ENCODE peak calls at places on chromosomes 13 and 19, in five cellular contexts. A, X, P, F and U are unnamed samples.

GRCh38 chr19:46759817-46760333 is 13.6 kb upstream of the STRN4 start:
- DNase-seq in A (peak; percentile 89), X (no peak), P (peak; percentile 89), F (peak; percentile 71), U (no peak)

GRCh38 chr19:33055718-33056117 is 9.0 kb downstream of the RHPN2 start:
- DNase-seq in A (no peak), X (no peak), P (no peak), F (no peak), U (no peak)

GRCh38 chr19:41223431-41224234 is 4.6 kb downstream of the AXL start:
- DNase-seq in A (peak; percentile 72), X (peak; percentile 94), P (no peak), F (no peak), U (peak; percentile 25)

GRCh38 chr13:108734676-108735075 is 105.3 kb downstream of the MYO16 start:
- DNase-seq in A (no peak), X (peak; percentile 1), P (no peak), F (no peak), U (no peak)

GRCh38 chr19:55563261-55563690 is 17.4 kb downstream of the ZNF579 start:
- DNase-seq in A (no peak), X (no peak), P (no peak), F (peak; percentile 84), U (peak; percentile 64)

GRCh38 chr19:50723069-50723468 is at the start of gene CLEC11A:
- DNase-seq in A (peak; percentile 90), X (no peak), P (peak; percentile 57), F (peak; percentile 72), U (no peak)

GRCh38 chr19:42327381-42327780 is 1.9 kb downstream of the MEGF8 start:
- DNase-seq in A (no peak), X (no peak), P (no peak), F (no peak), U (no peak)

GRCh38 chr19:11495481-11495880 is 10.2 kb downstream of the ZNF653 start:
- DNase-seq in A (no peak), X (no peak), P (no peak), F (no peak), U (no peak)

GRCh38 chr13:48126944-48127814 is 32.3 kb upstream of the MED4 start:
- DNase-seq in A (peak; percentile 87), X (peak; percentile 33), P (no peak), F (peak; percentile 57), U (peak; percentile 43)

GRCh38 chr19:45253396-45254027 is 2.4 kb downstream of the MARK4 start:
- DNase-seq in A (no peak), X (no peak), P (no peak), F (no peak), U (no peak)

GRCh38 chr13:37412271-37412683 is 186.3 kb downstream of the POSTN start:
- DNase-seq in A (no peak), X (no peak), P (no peak), F (no peak), U (no peak)

GRCh38 chr19:902446-903226 is 9.4 kb downstream of the RNU6-9 start:
- DNase-seq in A (no peak), X (no peak), P (no peak), F (no peak), U (no peak)

GRCh38 chr13:30257433-30258099 is 49.8 kb downstream of the KATNAL1 start:
- DNase-seq in A (no peak), X (no peak), P (no peak), F (no peak), U (no peak)

GRCh38 chr19:48644839-48645651 is 942 bp downstream of the CA11 start:
- DNase-seq in A (peak; percentile 93), X (peak; percentile 86), P (peak; percentile 81), F (peak; percentile 89), U (peak; percentile 81)

GRCh38 chr13:45055198-45055901 is 65.0 kb upstream of the GTF2F2 start:
- DNase-seq in A (peak; percentile 66), X (peak; percentile 25), P (no peak), F (peak; percentile 49), U (no peak)

GRCh38 chr13:50365683-50366391 is 350.6 kb downstream of the KCNRG start:
- DNase-seq in A (no peak), X (no peak), P (no peak), F (no peak), U (no peak)

GRCh38 chr13:31093145-31093885 is 68.4 kb downstream of the HSPH1 start:
- DNase-seq in A (no peak), X (no peak), P (no peak), F (no peak), U (no peak)

GRCh38 chr13:40485611-40486517 is 180.6 kb downstream of the FOXO1 start:
- DNase-seq in A (no peak), X (no peak), P (no peak), F (no peak), U (no peak)

GRCh38 chr19:33234736-33235135 is 9.1 kb upstream of the SLC7A10 start:
- DNase-seq in A (no peak), X (no peak), P (no peak), F (no peak), U (no peak)

GRCh38 chr19:8690753-8691539 is 7.6 kb downstream of the ACTL9 start:
- DNase-seq in A (no peak), X (no peak), P (no peak), F (no peak), U (no peak)

GRCh38 chr13:113930711-113931637 is 42.9 kb downstream of the C13orf46 start:
- DNase-seq in A (peak; percentile 56), X (no peak), P (no peak), F (peak; percentile 11), U (peak; percentile 1)

GRCh38 chr13:29507356-29507755 is 88.1 kb downstream of the SLC7A1 start:
- DNase-seq in A (no peak), X (no peak), P (no peak), F (no peak), U (no peak)

GRCh38 chr19:58086825-58087710 is 11.0 kb downstream of the ZSCAN18 start:
- DNase-seq in A (no peak), X (no peak), P (no peak), F (no peak), U (no peak)

GRCh38 chr19:2478324-2478755 is 2.4 kb downstream of the GADD45B start:
- DNase-seq in A (peak; percentile 94), X (no peak), P (peak; percentile 89), F (peak; percentile 71), U (peak; percentile 75)

GRCh38 chr19:51272183-51272817 is 21.4 kb downstream of the SIGLECL1 start:
- DNase-seq in A (no peak), X (no peak), P (no peak), F (no peak), U (no peak)

GRCh38 chr19:6100284-6100915 is 9.9 kb downstream of the RFX2 start:
- DNase-seq in A (no peak), X (no peak), P (no peak), F (no peak), U (no peak)

GRCh38 chr13:114155923-114156883 is 22.9 kb upstream of the CFAP97D2 start:
- DNase-seq in A (no peak), X (no peak), P (no peak), F (no peak), U (no peak)

GRCh38 chr19:35336166-35336955 is 7.4 kb downstream of the CD22 start:
- DNase-seq in A (no peak), X (no peak), P (no peak), F (no peak), U (no peak)

GRCh38 chr19:35337984-35338296 is 9.0 kb downstream of the CD22 start:
- DNase-seq in A (no peak), X (no peak), P (no peak), F (no peak), U (no peak)

GRCh38 chr19:35340431-35340830 is 7.3 kb upstream of the FFAR1 start:
- DNase-seq in A (no peak), X (no peak), P (no peak), F (no peak), U (no peak)

GRCh38 chr19:35334064-35334753 is 5.2 kb downstream of the CD22 start:
- DNase-seq in A (no peak), X (no peak), P (no peak), F (no peak), U (no peak)

GRCh38 chr19:35337081-35337983 is 8.3 kb downstream of the CD22 start:
- DNase-seq in A (no peak), X (no peak), P (no peak), F (no peak), U (no peak)
- TF ChIP-seq POLR2A in A (no peak), X (no peak), P (no peak), F (no peak), U (no peak)

GRCh38 chr13:98534821-98535220 is 42.1 kb downstream of the STK24 start:
- DNase-seq in A (peak; percentile 46), X (no peak), P (no peak), F (no peak), U (no peak)
- H3K27ac ChIP-seq in A (no peak overlapping the region), X (no peak overlapping the region), P (no peak overlapping the region), F (no peak overlapping the region), U (no peak overlapping the region)

GRCh38 chr19:36054733-36055686 is at the start of gene WDR62:
- DNase-seq in A (peak; percentile 97), X (peak; percentile 100), P (peak; percentile 94), F (peak; percentile 49), U (peak; percentile 89)

GRCh38 chr19:36051236-36051635 is 2.8 kb downstream of the THAP8 start:
- DNase-seq in A (no peak), X (no peak), P (no peak), F (no peak), U (no peak)

GRCh38 chr19:36058481-36059179 is 3.9 kb downstream of the WDR62 start:
- DNase-seq in A (no peak), X (no peak), P (no peak), F (no peak), U (no peak)

GRCh38 chr19:36051637-36052036 is 2.4 kb downstream of the THAP8 start:
- DNase-seq in A (no peak), X (no peak), P (no peak), F (no peak), U (no peak)

DNA sequence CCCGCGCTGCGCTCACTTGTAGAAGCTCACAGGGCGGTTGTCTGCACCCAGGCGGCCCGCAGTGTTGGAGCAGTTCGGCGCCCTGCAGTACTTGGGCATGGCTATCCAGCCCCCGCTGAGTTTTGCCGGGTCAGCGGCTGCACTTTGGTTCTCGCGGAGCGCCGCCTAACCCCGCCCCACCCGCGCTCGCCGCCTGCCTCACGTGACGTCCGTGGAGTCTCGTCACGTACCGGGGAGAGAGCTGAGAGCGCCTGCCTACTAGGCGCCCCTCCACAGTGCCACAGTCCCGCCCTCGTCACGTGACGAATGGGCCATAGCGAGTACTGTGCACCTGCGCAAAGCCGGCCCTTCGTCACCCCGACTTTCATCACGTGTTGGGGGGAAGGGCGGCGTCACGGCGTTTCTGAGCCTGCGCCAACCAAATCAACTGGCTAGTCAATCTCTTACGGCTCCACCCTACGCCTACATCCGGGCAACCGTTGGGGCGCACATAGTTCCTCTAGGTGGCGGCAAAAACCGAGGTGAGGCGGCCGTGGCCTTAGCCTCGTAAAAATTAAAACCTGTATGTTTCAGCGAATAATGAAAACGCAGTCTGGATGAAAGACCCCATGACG is at the start of gene THAP8:
- DNase-seq in A (peak; percentile 100), X (peak; percentile 100), P (peak; percentile 100), F (peak; percentile 100), U (peak; percentile 100)
- TF ChIP-seq POLR2A in A (peak; percentile 60), X (peak; percentile 93), P (no peak), F (peak; percentile 80), U (peak; percentile 72)

DNA sequence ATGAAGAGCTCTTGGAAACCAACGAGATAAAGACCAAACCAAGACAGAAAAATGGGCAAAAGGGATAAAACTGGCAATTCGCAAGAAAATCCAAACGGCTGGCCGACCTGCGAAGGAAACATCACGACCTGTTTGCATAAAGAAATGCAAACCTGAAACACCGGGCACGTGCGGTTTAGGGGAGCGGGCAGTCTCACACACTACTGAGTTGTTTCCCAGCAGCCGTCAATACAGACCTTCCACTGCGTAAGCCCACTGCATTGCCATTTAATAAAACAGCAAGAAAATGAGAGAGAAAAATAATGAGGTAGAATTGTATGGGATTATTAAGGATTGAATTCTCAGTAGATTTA is 644 bp upstream of the PEG3 start:
- DNase-seq in A (no peak), X (no peak), P (no peak), F (no peak), U (no peak)
- H3K27ac ChIP-seq in A (peak overlapping the region; percentile 92), X (no peak overlapping the region), P (no peak overlapping the region), F (peak overlapping the region; percentile 10), U (no peak overlapping the region)